ENCODE peak calls at places on chromosomes 11 and 22, in four cellular contexts. One of them, this sample, is unnamed.

GRCh38 chr11:114277637-114278341 is 18.4 kb upstream of the NNMT start:
- DNase-seq in AG10803: no peak
- DNase-seq in NCI-H1436 treated with DMSO at 0.1 percent for 48 hours: no peak
- DNase-seq in left kidney: no peak
- DNase-seq in this sample: no peak

GRCh38 chr11:61736310-61736709 is 16.1 kb upstream of the MYRF start:
- DNase-seq in AG10803: no peak
- DNase-seq in NCI-H1436 treated with DMSO at 0.1 percent for 48 hours: no peak
- DNase-seq in left kidney: no peak
- DNase-seq in this sample: no peak

GRCh38 chr11:128326791-128327190 is 260.6 kb downstream of the ETS1 start:
- DNase-seq in AG10803: no peak
- DNase-seq in NCI-H1436 treated with DMSO at 0.1 percent for 48 hours: no peak
- DNase-seq in left kidney: no peak
- DNase-seq in this sample: no peak

GRCh38 chr11:110199184-110199981 is 97.0 kb downstream of the RDX start:
- DNase-seq in AG10803: no peak
- DNase-seq in NCI-H1436 treated with DMSO at 0.1 percent for 48 hours: no peak
- DNase-seq in left kidney: no peak
- DNase-seq in this sample: no peak

GRCh38 chr22:19554834-19555404 is 30.7 kb upstream of the CLDN5 start:
- DNase-seq in AG10803: peak
- DNase-seq in NCI-H1436 treated with DMSO at 0.1 percent for 48 hours: no peak
- DNase-seq in left kidney: peak
- DNase-seq in this sample: no peak

GRCh38 chr11:60318726-60319125 is 8.3 kb upstream of the MS4A6E start:
- DNase-seq in AG10803: no peak
- DNase-seq in NCI-H1436 treated with DMSO at 0.1 percent for 48 hours: no peak
- DNase-seq in left kidney: no peak
- DNase-seq in this sample: no peak

GRCh38 chr22:45908961-45909360 is 68.0 kb downstream of the WNT7B start:
- DNase-seq in AG10803: no peak
- DNase-seq in NCI-H1436 treated with DMSO at 0.1 percent for 48 hours: no peak
- DNase-seq in left kidney: no peak
- DNase-seq in this sample: no peak

GRCh38 chr11:17542249-17542648 is 2.0 kb downstream of the USH1C start:
- DNase-seq in AG10803: no peak
- DNase-seq in NCI-H1436 treated with DMSO at 0.1 percent for 48 hours: no peak
- DNase-seq in left kidney: peak
- DNase-seq in this sample: no peak

GRCh38 chr11:10012068-10012467 is 282.0 kb downstream of the SBF2 start:
- DNase-seq in AG10803: no peak
- DNase-seq in NCI-H1436 treated with DMSO at 0.1 percent for 48 hours: no peak
- DNase-seq in left kidney: no peak
- DNase-seq in this sample: no peak

GRCh38 chr11:64233913-64234839 is at the start of gene VEGFB:
- DNase-seq in AG10803: no peak
- DNase-seq in NCI-H1436 treated with DMSO at 0.1 percent for 48 hours: no peak
- DNase-seq in left kidney: peak
- DNase-seq in this sample: no peak

GRCh38 chr11:119206512-119207299 is 567 bp downstream of the CBL start:
- DNase-seq in AG10803: no peak
- DNase-seq in NCI-H1436 treated with DMSO at 0.1 percent for 48 hours: no peak
- DNase-seq in left kidney: peak
- DNase-seq in this sample: no peak

GRCh38 chr11:124839051-124839971 is 25.9 kb upstream of the ROBO3 start:
- DNase-seq in AG10803: no peak
- DNase-seq in NCI-H1436 treated with DMSO at 0.1 percent for 48 hours: no peak
- DNase-seq in left kidney: peak
- DNase-seq in this sample: no peak

GRCh38 chr11:92735039-92735438 is 234.4 kb upstream of the MTNR1B start:
- DNase-seq in AG10803: no peak
- DNase-seq in NCI-H1436 treated with DMSO at 0.1 percent for 48 hours: no peak
- DNase-seq in left kidney: peak
- DNase-seq in this sample: no peak

This sample was measured in NCI-H2107.